ENCODE peak calls at places on chromosome 3, in eight cellular contexts. M is T-cell; L is omental fat pad; O is left lung; T is non-pigmented ciliary epithelial cell; A is D341Med; X is stimulated activated CD4-positive, alpha-beta T cell treated with anti-CD3 and anti-CD28 coated beads, Interleukin-4, amount 100 ng/mL, for 24 hours; R is EH. W is an unnamed sample.

GRCh38 chr3:5006755-5007202 is 27.5 kb downstream of the BHLHE40 start:
- DNase-seq in M (no peak), T (no peak), A (no peak), X (peak), L (no peak), O (no peak), R (no peak), W (peak)

GRCh38 chr3:72694398-72694797 is 153.8 kb downstream of the SHQ1 start:
- DNase-seq in M (no peak), A (no peak), O (no peak), L (no peak), T (no peak), R (peak), X (no peak), W (no peak)

GRCh38 chr3:172659246-172660002 is 51.4 kb downstream of the NCEH1 start:
- DNase-seq in O (no peak), R (no peak), L (no peak), X (no peak), T (no peak), A (no peak), M (no peak), W (no peak)

GRCh38 chr3:178112134-178112533 is 424.1 kb upstream of the KCNMB2 start:
- DNase-seq in L (no peak), M (no peak), R (no peak), O (no peak), A (no peak), T (no peak), X (no peak), W (peak)

GRCh38 chr3:71517206-71517855 is 66.2 kb downstream of the FOXP1 start:
- DNase-seq in M (no peak), O (no peak), T (no peak), L (no peak), R (peak), A (no peak), X (no peak), W (no peak)

GRCh38 chr3:134836921-134837320 is 41.9 kb downstream of the EPHB1 start:
- DNase-seq in M (no peak), R (no peak), O (no peak), T (no peak), X (no peak), A (no peak), L (no peak), W (no peak)

GRCh38 chr3:101039285-101039684 is 46.1 kb upstream of the ABI3BP start:
- DNase-seq in X (no peak), M (no peak), L (no peak), O (no peak), A (peak), T (no peak), R (no peak), W (peak)

GRCh38 chr3:152225176-152225575 is 43.6 kb upstream of the MBNL1 start:
- DNase-seq in X (no peak), L (no peak), M (no peak), A (no peak), T (no peak), O (no peak), R (peak), W (no peak)

GRCh38 chr3:171330936-171331335 is 129.3 kb downstream of the TNIK start:
- DNase-seq in T (no peak), O (no peak), L (no peak), X (no peak), M (no peak), A (no peak), R (no peak), W (no peak)

GRCh38 chr3:143139786-143140185 is 20.2 kb downstream of the CHST2 start:
- DNase-seq in O (no peak), X (no peak), A (no peak), T (no peak), L (no peak), M (no peak), R (peak), W (no peak)

GRCh38 chr3:165753560-165753959 is 83.7 kb downstream of the BCHE start:
- DNase-seq in M (no peak), O (no peak), T (no peak), A (no peak), L (no peak), R (no peak), X (no peak), W (no peak)

GRCh38 chr3:25291524-25291923 is 136.5 kb upstream of the RARB start:
- DNase-seq in L (no peak), A (no peak), R (no peak), T (no peak), O (no peak), M (no peak), X (no peak), W (no peak)

GRCh38 chr3:53571264-53571663 is 76.9 kb downstream of the CACNA1D start:
- DNase-seq in M (no peak), X (no peak), A (no peak), L (no peak), R (no peak), O (peak), T (no peak), W (no peak)

GRCh38 chr3:70108072-70108471 is 108.5 kb downstream of the SAMMSON start:
- DNase-seq in R (peak), O (no peak), X (no peak), M (no peak), A (peak), L (no peak), T (no peak), W (peak)

GRCh38 chr3:167184511-167184910 is 195.6 kb downstream of the ZBBX start:
- DNase-seq in O (no peak), X (no peak), T (no peak), R (no peak), A (no peak), L (no peak), M (no peak), W (no peak)

GRCh38 chr3:138944842-138945645 is 1.9 kb downstream of the FOXL2 start:
- DNase-seq in T (no peak), A (no peak), O (no peak), X (no peak), R (no peak), L (no peak), M (no peak), W (no peak)

GRCh38 chr3:2950159-2950558 is 160.0 kb downstream of the IL5RA start:
- DNase-seq in A (no peak), T (no peak), X (no peak), R (no peak), L (no peak), O (no peak), M (no peak), W (no peak)

GRCh38 chr3:42696356-42697301 is 6.0 kb downstream of the HHATL start:
- DNase-seq in R (no peak), T (no peak), O (no peak), M (no peak), A (peak), L (peak), X (no peak), W (no peak)

GRCh38 chr3:131453536-131453935 is 49.2 kb downstream of the MRPL3 start:
- DNase-seq in A (no peak), L (no peak), X (no peak), T (no peak), O (no peak), M (no peak), R (no peak), W (no peak)

GRCh38 chr3:11168881-11169805 is 14.8 kb downstream of the HRH1 start:
- DNase-seq in X (no peak), A (no peak), L (no peak), O (no peak), T (no peak), R (peak), M (no peak), W (no peak)

GRCh38 chr3:147775816-147776530 is 366.8 kb downstream of the ZIC1 start:
- DNase-seq in A (no peak), M (no peak), O (no peak), T (no peak), R (peak), X (no peak), L (no peak), W (peak)

GRCh38 chr3:55244247-55244646 is 242.9 kb downstream of the WNT5A start:
- DNase-seq in O (no peak), M (no peak), L (no peak), X (no peak), R (no peak), T (no peak), A (no peak), W (peak)

GRCh38 chr3:129961142-129961541 is 13.4 kb upstream of the TRH start:
- DNase-seq in X (no peak), L (no peak), T (no peak), M (no peak), A (no peak), R (peak), O (no peak), W (no peak)

GRCh38 chr3:98735761-98736269 is 27.3 kb upstream of the ST3GAL6 start:
- DNase-seq in M (no peak), X (no peak), L (no peak), O (no peak), A (no peak), T (no peak), R (no peak), W (no peak)

GRCh38 chr3:27464646-27465045 is 19.5 kb downstream of the SLC4A7 start:
- DNase-seq in L (no peak), O (no peak), R (no peak), T (no peak), A (no peak), M (no peak), X (no peak), W (no peak)

GRCh38 chr3:154178172-154178571 is 57.0 kb downstream of the ARHGEF26 start:
- DNase-seq in T (no peak), M (no peak), A (no peak), R (no peak), O (no peak), X (no peak), L (no peak), W (no peak)

GRCh38 chr3:71219744-71220638 is 363.5 kb downstream of the FOXP1 start:
- DNase-seq in T (no peak), O (no peak), X (peak), R (no peak), L (no peak), M (no peak), A (no peak), W (no peak)

GRCh38 chr3:138944136-138944658 is 2.7 kb downstream of the FOXL2 start:
- DNase-seq in R (no peak), O (no peak), A (no peak), X (no peak), M (no peak), L (no peak), T (no peak), W (no peak)

GRCh38 chr3:70358978-70359580 is 46.6 kb upstream of the MDFIC2 start:
- DNase-seq in A (peak), L (no peak), R (peak), T (peak), M (no peak), O (no peak), X (no peak), W (peak)

GRCh38 chr3:86921981-86922680 is 68.8 kb downstream of the VGLL3 start:
- DNase-seq in L (no peak), T (no peak), M (no peak), X (no peak), A (no peak), R (peak), O (no peak), W (peak)

GRCh38 chr3:56915969-56916586 is 114.3 kb upstream of the ARHGEF3 start:
- DNase-seq in O (peak), M (peak), L (no peak), T (no peak), A (no peak), R (no peak), X (peak), W (no peak)

GRCh38 chr3:63588897-63589296 is 63.6 kb upstream of the SNTN start:
- DNase-seq in M (no peak), O (no peak), L (no peak), A (no peak), T (no peak), X (no peak), R (no peak), W (no peak)

GRCh38 chr3:13217736-13218540 is 144.7 kb upstream of the IQSEC1 start:
- DNase-seq in L (no peak), X (no peak), A (no peak), O (no peak), M (no peak), T (peak), R (peak), W (no peak)

W was measured in myocyte.